ENCODE peak calls at places on chromosomes 3 and 15, in eight cellular contexts. G is GM20000; N is stimulated activated CD4-positive, alpha-beta T cell treated with anti-CD3 and anti-CD28 coated beads, Interleukin-2, amount 100 ng/mL, for 48 hours; A is NCI-H82; C is BJ; V is T-cell; M is effector CD4-positive, alpha-beta T cell; B is HT1080. R is an unnamed sample.

GRCh38 chr3:115930922-115931321 is 307.6 kb downstream of the GAP43 start:
- DNase-seq in A (no peak), N (no peak), V (no peak), M (no peak), G (peak; percentile 9), B (no peak), C (no peak), R (no peak)

GRCh38 chr3:83224101-83224868 is 1462.8 kb upstream of the GBE1 start:
- DNase-seq in M (no peak), G (no peak), V (no peak), A (no peak), C (no peak), N (no peak), B (peak; percentile 61), R (no peak)

GRCh38 chr3:153028336-153028735 is 133.7 kb upstream of the RAP2B start:
- DNase-seq in M (no peak), N (no peak), G (no peak), A (no peak), V (no peak), B (no peak), C (no peak), R (no peak)

GRCh38 chr15:85463976-85464375 is 83.6 kb downstream of the AKAP13 start:
- DNase-seq in V (no peak), N (no peak), G (no peak), A (no peak), C (no peak), B (no peak), M (no peak), R (no peak)

GRCh38 chr15:56765252-56765651 is 31.9 kb upstream of the ZNF280D start:
- DNase-seq in N (no peak), B (peak; percentile 74), V (no peak), M (no peak), G (no peak), C (no peak), A (peak; percentile 35), R (no peak)

GRCh38 chr3:117404153-117404552 is 694.6 kb downstream of the TUSC7 start:
- DNase-seq in G (no peak), C (no peak), V (no peak), A (no peak), N (no peak), M (no peak), B (no peak), R (no peak)

GRCh38 chr3:102235679-102236078 is 199.1 kb upstream of the ZPLD1 start:
- DNase-seq in N (no peak), G (no peak), C (no peak), A (peak; percentile 81), B (peak; percentile 39), M (no peak), V (no peak), R (no peak)

GRCh38 chr3:179768080-179768479 is 115.2 kb downstream of the USP13 start:
- DNase-seq in C (peak; percentile 3), M (no peak), G (no peak), N (no peak), B (peak; percentile 76), V (no peak), A (peak; percentile 89), R (no peak)

GRCh38 chr3:72137865-72138861 is 353.2 kb upstream of the PROK2 start:
- DNase-seq in V (no peak), A (no peak), G (no peak), M (no peak), N (peak; percentile 26), C (no peak), B (no peak), R (no peak)

GRCh38 chr15:28912422-28912821 is 26.6 kb downstream of the APBA2 start:
- DNase-seq in C (no peak), B (no peak), N (no peak), A (peak; percentile 32), M (no peak), G (no peak), V (no peak), R (no peak)

GRCh38 chr3:116141724-116142123 is 303.6 kb downstream of the LSAMP start:
- DNase-seq in G (no peak), A (no peak), B (peak; percentile 44), C (no peak), N (no peak), V (no peak), M (no peak), R (no peak)

GRCh38 chr3:56125358-56126005 is 342.8 kb downstream of the ERC2 start:
- DNase-seq in M (no peak), N (no peak), G (no peak), C (peak; percentile 59), A (no peak), B (peak; percentile 69), V (no peak), R (no peak)

GRCh38 chr3:194995922-194996321 is 275.0 kb downstream of the XXYLT1 start:
- DNase-seq in N (no peak), C (no peak), G (no peak), B (no peak), A (no peak), V (no peak), M (no peak), R (no peak)

GRCh38 chr3:134252766-134253165 is 2.1 kb upstream of the RYK start:
- DNase-seq in B (no peak), V (no peak), M (no peak), A (peak; percentile 75), N (no peak), G (no peak), C (no peak), R (no peak)

GRCh38 chr3:197224034-197224444 is 74.4 kb downstream of the DLG1 start:
- DNase-seq in A (peak; percentile 86), G (peak; percentile 33), N (no peak), V (no peak), B (peak; percentile 51), C (no peak), M (no peak), R (peak; percentile 10)

GRCh38 chr3:132399054-132399929 is 18.0 kb upstream of the DNAJC13 start:
- DNase-seq in C (no peak), G (peak; percentile 80), N (peak; percentile 15), M (no peak), V (no peak), B (peak; percentile 39), A (peak; percentile 78), R (peak; percentile 12)

R was measured in central memory CD4-positive, alpha-beta T cell.